ENCODE peak calls at places on chromosomes 13 and 19, in eight cellular contexts. J is bronchial epithelial cell, O is lung, K is hepatocyte, U is mammary epithelial cell, H is tibial artery, S is astrocyte, C is ovary. X is an unnamed sample.

GRCh38 chr13:71522976-71523517 is 344.0 kb downstream of the DACH1 start:
- DNase-seq in J (no peak), O (no peak), K (no peak), U (no peak), H (no peak), S (no peak), C (no peak), X (no peak)

GRCh38 chr19:511101-511841 is 4.0 kb downstream of the TPGS1 start:
- DNase-seq in J (peak; percentile 64), O (no peak), K (peak; percentile 74), U (peak; percentile 67), H (no peak), S (peak; percentile 68), C (no peak), X (no peak)

GRCh38 chr13:24685314-24685713 is 5.1 kb downstream of the ATP12A start:
- DNase-seq in J (no peak), O (no peak), K (no peak), U (no peak), H (no peak), S (no peak), C (no peak), X (no peak)

GRCh38 chr13:39998166-39998565 is 342.7 kb downstream of the COG6 start:
- DNase-seq in J (no peak), O (no peak), K (no peak), U (no peak), H (no peak), S (no peak), C (no peak), X (peak; percentile 32)

GRCh38 chr13:43304945-43305344 is 281.6 kb downstream of the DNAJC15 start:
- DNase-seq in J (no peak), O (no peak), K (no peak), U (no peak), H (no peak), S (no peak), C (no peak), X (no peak)

GRCh38 chr19:23762884-23763711 is 4.4 kb upstream of the ZNF681 start:
- DNase-seq in J (peak; percentile 60), O (peak; percentile 91), K (peak; percentile 92), U (peak; percentile 67), H (peak; percentile 88), S (peak; percentile 56), C (peak; percentile 86), X (peak; percentile 35)

GRCh38 chr13:95261956-95262355 is 39.3 kb downstream of the ABCC4 start:
- DNase-seq in J (no peak), O (no peak), K (no peak), U (no peak), H (no peak), S (no peak), C (no peak), X (no peak)

GRCh38 chr13:72565893-72566292 is 161.5 kb downstream of the MZT1 start:
- DNase-seq in J (peak; percentile 40), O (no peak), K (peak; percentile 72), U (no peak), H (no peak), S (peak; percentile 11), C (no peak), X (peak; percentile 21)

DNA sequence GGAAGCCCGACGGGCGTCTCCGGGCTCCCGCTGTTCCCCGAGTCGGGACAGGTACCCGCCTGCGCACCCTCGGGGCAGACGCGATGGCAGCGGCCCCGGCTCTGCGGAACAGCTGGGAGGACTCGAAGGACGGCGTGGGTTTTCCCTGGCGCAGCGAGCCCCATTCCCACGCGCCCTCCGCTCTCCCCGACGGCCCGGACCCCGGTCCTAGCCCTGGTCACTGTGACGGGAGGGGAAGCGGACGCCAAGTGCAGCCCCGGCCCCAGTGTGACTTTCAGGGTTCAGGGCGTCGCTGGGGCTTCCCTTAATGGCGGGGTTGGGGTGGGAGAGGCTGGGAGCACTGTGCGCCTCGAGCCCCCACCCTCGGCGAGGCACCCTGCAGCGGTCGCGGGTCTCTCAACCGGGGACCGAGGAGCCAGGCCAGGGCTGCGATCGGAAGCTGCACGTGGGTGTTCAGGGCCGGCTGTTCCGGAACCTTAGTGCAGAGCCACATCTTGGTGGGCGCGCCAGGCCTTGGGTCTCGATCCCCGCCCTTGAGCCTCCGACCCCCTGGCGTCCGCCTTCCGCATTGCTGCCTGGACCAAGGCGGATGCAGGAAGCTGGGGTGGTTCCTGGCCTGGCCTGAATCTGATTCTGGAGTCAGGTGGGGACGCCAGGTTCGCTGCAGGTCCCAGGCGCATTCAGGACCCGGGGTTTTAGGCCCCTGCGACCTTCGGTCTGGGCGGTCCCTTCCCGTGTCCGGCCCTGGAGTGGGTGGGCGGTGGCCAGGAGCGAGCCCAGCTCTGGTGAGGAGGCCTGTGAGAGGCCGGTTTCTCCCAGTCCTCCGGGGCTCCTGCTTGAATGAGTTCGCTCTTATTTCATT is 3.5 kb downstream of the LGALS7B start:
- DNase-seq in J (no peak), O (peak; percentile 44), K (no peak), U (no peak), H (no peak), S (no peak), C (peak; percentile 62), X (peak; percentile 55)
- TF ChIP-seq CTCF in J (peak; percentile 51), O (peak; percentile 9), K (no peak), U (peak; percentile 50), H (peak; percentile 6), S (no peak), C (no peak), X (peak; percentile 45)

DNA sequence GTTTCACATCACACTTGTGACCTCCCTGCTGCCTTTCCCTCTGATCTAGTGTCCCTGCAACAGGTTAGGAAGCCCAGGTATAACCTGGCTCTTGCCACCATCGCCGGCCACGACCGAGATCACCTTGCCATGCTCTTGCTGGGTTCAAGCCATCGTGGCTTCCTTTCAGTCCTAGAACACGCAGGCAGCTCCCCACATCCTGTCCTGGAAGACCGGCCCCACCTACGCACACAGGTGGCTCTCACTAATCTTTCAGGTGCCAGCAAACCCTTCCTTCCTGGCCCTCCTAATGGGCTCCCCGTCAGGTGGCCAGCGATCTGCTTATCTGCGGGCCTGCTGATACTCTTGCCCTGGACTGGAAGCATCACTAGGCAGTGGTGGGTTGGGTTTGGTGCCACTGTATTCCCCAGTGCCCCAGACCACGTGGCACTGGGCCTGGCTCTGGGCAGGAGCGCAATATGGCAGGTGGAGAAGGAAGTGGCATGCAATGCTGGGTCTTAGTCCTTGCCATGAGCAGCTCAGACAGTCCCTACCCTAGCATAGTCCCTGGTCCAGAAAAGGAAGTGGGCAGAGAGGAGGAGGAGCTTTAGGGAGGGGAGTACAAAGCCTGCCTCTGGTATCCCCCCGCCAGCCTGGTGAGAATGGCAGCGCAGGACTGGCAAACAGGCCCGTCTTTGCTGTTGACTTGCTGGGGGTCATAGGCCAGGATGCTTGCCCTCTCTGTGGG is 11.8 kb downstream of the PPP1R37 start:
- DNase-seq in J (no peak), O (no peak), K (no peak), U (peak; percentile 27), H (no peak), S (no peak), C (no peak), X (peak; percentile 41)
- H3K4me3 ChIP-seq in J (no peak overlapping the region), O (no peak overlapping the region), K (no peak overlapping the region), U (no peak overlapping the region), H (no peak overlapping the region), S (no peak overlapping the region), C (no peak overlapping the region), X (no peak overlapping the region)

GRCh38 chr19:20513179-20513934 is 52.2 kb downstream of the ZNF737 start:
- DNase-seq in J (no peak), O (peak; percentile 33), K (peak; percentile 7), U (no peak), H (no peak), S (no peak), C (no peak), X (no peak)
- TF ChIP-seq CTCF in J (no peak), O (no peak), K (no peak), U (no peak), H (no peak), S (no peak), C (no peak), X (no peak)

DNA sequence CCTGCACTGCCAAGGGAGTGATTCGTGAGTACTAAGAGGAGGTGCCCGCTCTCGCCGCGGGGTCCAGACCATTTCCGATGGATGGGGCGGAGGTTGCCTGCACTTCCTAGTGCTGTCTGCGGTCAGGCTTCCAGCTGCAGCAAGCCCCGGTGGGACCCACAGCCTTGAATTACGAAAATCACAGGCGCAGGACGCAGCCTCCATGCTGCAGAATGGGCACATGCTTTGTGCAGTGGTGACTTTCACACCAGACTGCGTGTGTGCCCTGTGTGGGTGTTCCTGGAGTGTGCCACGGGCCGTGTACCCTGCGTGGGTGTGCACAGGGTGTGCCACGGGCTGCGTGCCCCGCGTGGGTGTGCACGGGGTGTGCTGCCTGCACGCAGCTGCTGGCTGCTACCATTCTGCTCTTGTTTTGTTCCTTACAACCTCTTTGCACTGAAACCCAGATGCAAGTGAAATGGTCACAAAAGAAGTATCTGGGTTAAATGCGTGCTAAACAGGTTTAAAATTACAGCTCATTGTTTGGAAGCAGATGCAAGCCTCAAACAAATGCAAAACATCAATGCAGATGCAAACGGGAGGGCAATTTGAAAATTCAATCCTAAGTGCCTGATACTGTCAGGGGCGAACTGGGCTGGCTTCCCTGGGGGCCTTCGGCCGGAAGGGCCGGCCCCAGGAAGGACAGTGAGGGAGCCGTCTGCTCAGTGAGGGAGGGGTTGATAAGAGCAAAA is 221.2 kb upstream of the SOX1 start:
- DNase-seq in J (no peak), O (no peak), K (no peak), U (no peak), H (peak; percentile 35), S (no peak), C (no peak), X (no peak)
- H3K4me3 ChIP-seq in J (no peak overlapping the region), O (no peak overlapping the region), K (no peak overlapping the region), U (no peak overlapping the region), H (no peak overlapping the region), S (no peak overlapping the region), C (no peak overlapping the region), X (no peak overlapping the region)

DNA sequence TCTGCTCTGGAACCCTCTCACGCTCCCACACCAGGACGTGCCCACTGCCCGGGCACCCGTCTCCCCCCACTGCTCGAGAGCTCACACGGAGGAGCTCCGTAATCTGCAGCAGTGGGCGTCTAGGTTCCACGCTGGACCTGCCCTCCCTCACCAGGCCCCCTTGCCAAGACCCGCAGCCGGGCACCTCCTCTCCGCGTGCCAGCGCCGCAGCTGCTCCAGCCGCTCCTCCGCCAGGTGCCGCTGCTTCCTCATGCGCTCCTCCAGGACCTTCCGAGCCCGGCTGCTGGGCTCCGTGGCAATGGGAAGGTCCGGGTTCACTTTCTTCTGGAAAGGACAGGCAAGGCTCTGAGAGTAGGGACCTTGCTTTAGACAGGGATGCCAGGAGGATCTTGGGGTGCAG is 35.0 kb upstream of the MATK start:
- DNase-seq in J (no peak), O (no peak), K (no peak), U (no peak), H (no peak), S (no peak), C (no peak), X (no peak)
- TF ChIP-seq CTCF in J (no peak), O (no peak), K (no peak), U (peak; percentile 65), H (no peak), S (no peak), C (no peak), X (no peak)

GRCh38 chr13:112996671-112997091 is 27.7 kb downstream of the MCF2L start:
- DNase-seq in J (no peak), O (no peak), K (no peak), U (no peak), H (no peak), S (no peak), C (no peak), X (no peak)
- H3K4me3 ChIP-seq in J (no peak overlapping the region), O (no peak overlapping the region), K (no peak overlapping the region), U (no peak overlapping the region), H (no peak overlapping the region), S (no peak overlapping the region), C (no peak overlapping the region), X (no peak overlapping the region)

GRCh38 chr13:83150616-83151307 is 731.5 kb downstream of the SLITRK1 start:
- DNase-seq in J (no peak), O (no peak), K (no peak), U (no peak), H (no peak), S (no peak), C (no peak), X (no peak)
- TF ChIP-seq CTCF in J (no peak), O (no peak), K (no peak), U (no peak), H (no peak), S (no peak), C (no peak), X (no peak)